ENCODE peak calls at places on chromosome 3, in seven cellular contexts. I, D, R, U, O, B and Q are unnamed samples.

GRCh38 chr3:112979244-112979832 is 4.4 kb upstream of the CD200R1 start:
- DNase-seq in I (peak; percentile 51), D (no peak), O (peak; percentile 39), U (no peak), B (no peak), R (peak; percentile 8), Q (no peak)

GRCh38 chr3:195097331-195098255 is 173.4 kb downstream of the XXYLT1 start:
- DNase-seq in B (no peak), O (peak; percentile 19), D (no peak), R (no peak), I (peak; percentile 16), U (no peak), Q (no peak)

GRCh38 chr3:15368561-15369135 is 36.3 kb upstream of the SH3BP5 start:
- DNase-seq in O (no peak), U (no peak), I (no peak), R (no peak), B (no peak), D (no peak), Q (no peak)

GRCh38 chr3:11944052-11944673 is 60.0 kb upstream of the SYN2 start:
- DNase-seq in O (peak; percentile 10), U (no peak), I (no peak), B (peak; percentile 65), R (peak; percentile 18), D (no peak), Q (no peak)

GRCh38 chr3:170324962-170325361 is 32.6 kb upstream of the SKIL start:
- DNase-seq in U (no peak), O (no peak), I (no peak), D (no peak), B (peak; percentile 39), R (no peak), Q (no peak)

GRCh38 chr3:118636841-118637240 is 397.8 kb downstream of the IGSF11 start:
- DNase-seq in R (no peak), O (no peak), I (peak; percentile 10), D (no peak), B (peak; percentile 40), U (no peak), Q (no peak)

GRCh38 chr3:171420667-171421066 is 39.5 kb downstream of the TNIK start:
- DNase-seq in O (peak; percentile 26), I (no peak), R (no peak), D (no peak), U (no peak), B (no peak), Q (no peak)

GRCh38 chr3:111156506-111156905 is 84.9 kb downstream of the NECTIN3 start:
- DNase-seq in U (no peak), O (no peak), R (no peak), D (no peak), I (no peak), B (no peak), Q (no peak)

GRCh38 chr3:194330579-194330978 is 20.5 kb downstream of the CPN2 start:
- DNase-seq in U (no peak), D (no peak), R (no peak), B (no peak), I (no peak), O (peak; percentile 75), Q (no peak)

GRCh38 chr3:9196009-9196408 is 53.4 kb downstream of the SRGAP3 start:
- DNase-seq in U (no peak), O (no peak), D (no peak), R (no peak), I (no peak), B (peak; percentile 53), Q (no peak)

GRCh38 chr3:12154151-12154550 is 4.6 kb downstream of the TIMP4 start:
- DNase-seq in R (no peak), D (no peak), U (no peak), O (peak; percentile 8), I (no peak), B (no peak), Q (no peak)

GRCh38 chr3:8742921-8743605 is 9.5 kb downstream of the CAV3 start:
- DNase-seq in I (no peak), U (no peak), B (no peak), D (no peak), R (peak; percentile 65), O (peak; percentile 74), Q (peak; percentile 62)

GRCh38 chr3:70531063-70531657 is 218.7 kb upstream of the MDFIC2 start:
- DNase-seq in B (no peak), U (no peak), D (no peak), I (peak; percentile 2), O (peak; percentile 57), R (peak; percentile 7), Q (no peak)

GRCh38 chr3:172078721-172079120 is 39.3 kb downstream of the FNDC3B start:
- DNase-seq in B (no peak), O (no peak), U (no peak), R (no peak), I (no peak), D (no peak), Q (no peak)

GRCh38 chr3:123609063-123609462 is 24.2 kb upstream of the HACD2 start:
- DNase-seq in B (no peak), U (no peak), I (no peak), O (no peak), D (no peak), R (no peak), Q (no peak)

GRCh38 chr3:78791745-78792144 is 976.1 kb downstream of the ROBO1 start:
- DNase-seq in O (no peak), D (no peak), R (no peak), I (no peak), B (no peak), U (no peak), Q (no peak)

GRCh38 chr3:192819001-192819569 is 91.7 kb upstream of the FGF12 start:
- DNase-seq in I (peak; percentile 81), O (peak; percentile 88), B (no peak), R (peak; percentile 72), U (no peak), D (no peak), Q (no peak)

GRCh38 chr3:167718582-167718981 is 16.1 kb downstream of the PDCD10 start:
- DNase-seq in R (no peak), O (no peak), I (no peak), D (no peak), B (no peak), U (no peak), Q (no peak)

GRCh38 chr3:41117398-41117870 is 81.9 kb upstream of the CTNNB1 start:
- DNase-seq in O (peak; percentile 88), B (no peak), U (peak; percentile 70), R (peak; percentile 93), I (peak; percentile 91), D (peak; percentile 70), Q (peak; percentile 83)

GRCh38 chr3:26293351-26293750 is 329.2 kb upstream of the LRRC3B start:
- DNase-seq in D (no peak), B (no peak), O (no peak), R (no peak), U (no peak), I (no peak), Q (no peak)

GRCh38 chr3:102225407-102226132 is 209.2 kb upstream of the ZPLD1 start:
- DNase-seq in D (peak; percentile 29), O (peak; percentile 86), I (peak; percentile 68), R (peak; percentile 54), U (no peak), B (no peak), Q (no peak)
- TF ChIP-seq CTCF in D (peak; percentile 55), O (peak; percentile 79), I (peak; percentile 57), R (peak; percentile 49), U (peak; percentile 32), B (peak; percentile 70), Q (peak; percentile 56)

DNA sequence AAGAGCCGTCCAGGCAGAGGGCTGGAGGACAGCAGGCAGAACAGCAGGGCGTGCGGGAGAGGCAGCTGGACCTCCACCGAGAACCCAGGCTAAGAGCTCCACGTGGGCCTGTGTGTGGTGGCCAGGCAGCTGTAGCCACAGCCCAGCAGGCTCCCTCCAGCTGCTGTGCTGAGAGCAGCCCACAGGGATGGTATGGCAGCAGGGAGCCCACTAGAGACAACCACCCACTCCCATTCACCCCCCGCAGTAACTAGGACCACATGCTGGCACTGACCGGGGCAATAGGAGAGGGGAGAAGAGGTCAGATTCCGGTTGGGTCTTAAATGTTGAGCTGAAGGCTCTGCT is 25.6 kb upstream of the MUSTN1 start:
- DNase-seq in D (no peak), U (no peak), O (no peak), B (no peak), I (no peak), R (no peak), Q (no peak)
- TF ChIP-seq CTCF in D (no peak), U (no peak), O (no peak), B (no peak), I (no peak), R (no peak), Q (no peak)

GRCh38 chr3:51500632-51501131 is 867 bp upstream of the DCAF1 start:
- DNase-seq in O (no peak), R (no peak), I (no peak), U (peak; percentile 26), D (no peak), B (no peak), Q (no peak)

GRCh38 chr3:51498871-51499790 is 684 bp downstream of the DCAF1 start:
- DNase-seq in O (peak; percentile 89), D (peak; percentile 91), I (peak; percentile 94), B (peak; percentile 97), U (peak; percentile 93), R (peak; percentile 89), Q (peak; percentile 94)

GRCh38 chr3:51501833-51502561 is 2.2 kb upstream of the DCAF1 start:
- DNase-seq in D (peak; percentile 69), B (peak; percentile 86), O (peak; percentile 71), I (peak; percentile 87), R (peak; percentile 51), U (peak; percentile 66), Q (peak; percentile 89)

GRCh38 chr3:51503007-51503406 is 3.2 kb upstream of the DCAF1 start:
- DNase-seq in B (no peak), O (no peak), U (no peak), R (no peak), I (no peak), D (no peak), Q (no peak)

DNA sequence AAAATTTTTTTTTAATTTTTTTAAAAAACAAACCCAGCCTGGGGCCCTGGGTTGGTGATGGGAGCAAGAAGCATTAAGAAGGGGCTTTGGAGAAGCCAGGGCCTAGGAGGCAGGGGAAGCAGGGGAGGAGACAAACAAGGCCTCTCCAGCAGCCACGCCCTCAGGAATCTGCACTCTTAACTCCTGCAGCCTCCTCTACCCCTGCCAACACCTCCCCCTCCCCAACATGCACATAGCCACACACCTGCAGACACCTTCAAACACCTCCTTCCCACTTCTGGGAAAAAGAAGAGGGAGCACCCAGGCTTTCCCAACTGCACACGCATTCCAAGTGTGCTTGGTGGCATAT is 2.7 kb upstream of the DCAF1 start:
- DNase-seq in O (no peak), U (no peak), R (no peak), B (no peak), I (no peak), D (no peak), Q (no peak)
- TF ChIP-seq CTCF in O (no peak), U (no peak), R (no peak), B (no peak), I (no peak), D (no peak), Q (no peak)

DNA sequence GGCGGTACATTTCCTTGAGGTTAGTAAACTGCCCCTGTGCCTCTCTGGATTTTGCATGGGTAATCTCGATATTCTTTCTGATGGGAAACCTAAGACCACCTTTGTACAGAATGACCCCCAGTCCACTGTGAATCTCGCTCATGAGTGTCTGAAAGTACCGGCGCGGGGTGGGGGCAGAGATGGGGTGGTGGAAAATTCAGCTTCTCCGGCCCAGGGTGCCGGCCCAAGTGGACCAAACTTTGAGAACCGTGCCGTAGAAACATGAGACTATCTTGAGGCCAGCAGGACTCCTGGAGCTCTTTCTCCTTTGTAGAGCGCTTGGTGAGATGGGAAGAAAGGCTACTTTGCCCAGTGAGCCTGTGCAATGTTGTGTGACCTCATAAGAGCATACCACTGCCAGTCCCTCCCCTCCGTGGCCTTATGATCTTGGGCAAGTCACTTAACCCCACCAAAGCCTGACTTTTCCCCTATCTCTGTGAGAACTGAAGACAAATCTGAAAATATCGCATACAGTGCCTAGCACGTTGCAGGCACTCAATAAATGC is 40.3 kb upstream of the VEPH1 start:
- DNase-seq in I (no peak), R (no peak), U (no peak), D (peak; percentile 13), B (no peak), O (no peak), Q (no peak)
- TF ChIP-seq CTCF in I (no peak), R (no peak), U (no peak), D (no peak), B (no peak), O (no peak), Q (no peak)